ENCODE peak calls at places on chromosomes 7 and 10, in six cellular contexts. O is iPS DF 6.9; T is CD8-positive, alpha-beta T cell; S is prostate gland; Q is cardiac muscle cell; E is SK-N-SH. V is an unnamed sample. For H3K9me3 and H3K4me1, the result is how much of the 10 kb centered on the place peaks cover.

GRCh38 chr7:33392143-33392542 is 262.8 kb downstream of the BBS9 start:
- DNase-seq in T (no peak), Q (no peak), S (no peak), O (no peak), E (no peak), V (no peak)

GRCh38 chr7:5231811-5232484 is 41.9 kb downstream of the WIPI2 start:
- DNase-seq in Q (no peak), E (no peak), S (no peak), T (no peak), O (no peak), V (no peak)

GRCh38 chr10:77164616-77165311 is 472.8 kb downstream of the KCNMA1 start:
- DNase-seq in E (no peak), S (no peak), Q (no peak), T (no peak), O (no peak), V (no peak)

GRCh38 chr7:126937196-126937595 is 315.5 kb downstream of the GRM8 start:
- DNase-seq in E (no peak), O (no peak), T (no peak), Q (no peak), S (peak), V (no peak)

GRCh38 chr10:114680557-114681117 is 22.6 kb upstream of the ABLIM1 start:
- DNase-seq in E (no peak), S (no peak), Q (no peak), O (no peak), T (no peak), V (no peak)

GRCh38 chr7:5607958-5608656 is 173.4 kb downstream of the RNF216 start:
- DNase-seq in E (peak), Q (no peak), S (no peak), T (no peak), O (no peak), V (no peak)

GRCh38 chr10:69715156-69715898 is 85.3 kb downstream of the FAM241B start:
- DNase-seq in E (no peak), O (no peak), T (no peak), S (no peak), Q (peak), V (no peak)

GRCh38 chr7:55078465-55079372 is 59.9 kb downstream of the EGFR start:
- DNase-seq in S (no peak), O (no peak), T (no peak), E (no peak), Q (no peak), V (no peak)

GRCh38 chr7:33926535-33926934 is 21.2 kb downstream of the BMPER start:
- DNase-seq in T (no peak), S (no peak), Q (no peak), E (no peak), O (no peak), V (peak)

GRCh38 chr7:47582748-47583740 is 1.1 kb upstream of the TNS3 start:
- DNase-seq in T (no peak), O (no peak), E (no peak), Q (no peak), S (no peak), V (no peak)

GRCh38 chr10:124560377-124560776 is 98.8 kb downstream of the LHPP start:
- DNase-seq in Q (peak), O (no peak), E (no peak), S (peak), T (no peak), V (peak)

GRCh38 chr10:19651549-19651948 is 164.7 kb upstream of the PLXDC2 start:
- DNase-seq in S (no peak), O (no peak), E (no peak), T (no peak), Q (peak), V (no peak)

GRCh38 chr10:60155945-60156683 is 233.6 kb downstream of the ANK3 start:
- DNase-seq in Q (no peak), E (no peak), S (no peak), T (no peak), O (no peak), V (no peak)

GRCh38 chr7:133112335-133112734 is 30.4 kb upstream of the CHCHD3 start:
- DNase-seq in S (no peak), O (no peak), Q (no peak), E (no peak), T (no peak), V (no peak)

GRCh38 chr7:34208878-34209621 is 303.7 kb downstream of the BMPER start:
- DNase-seq in E (no peak), O (no peak), S (no peak), Q (peak), T (no peak), V (no peak)

GRCh38 chr7:32588657-32589056 is 93.4 kb downstream of the AVL9 start:
- DNase-seq in O (no peak), T (no peak), E (no peak), Q (peak), S (no peak), V (peak)

GRCh38 chr7:2823124-2823523 is 21.0 kb downstream of the GNA12 start:
- DNase-seq in S (no peak), E (no peak), O (no peak), T (no peak), Q (peak), V (no peak)

GRCh38 chr10:128337860-128338378 is 211.7 kb upstream of the MKI67 start:
- DNase-seq in E (no peak), T (no peak), S (peak), O (no peak), Q (no peak), V (no peak)

GRCh38 chr7:8162181-8162580 is 99.8 kb downstream of the ICA1 start:
- DNase-seq in T (no peak), E (no peak), S (no peak), Q (no peak), O (no peak), V (no peak)

GRCh38 chr10:34800624-34801023 is 14.5 kb downstream of the PARD3 start:
- DNase-seq in T (no peak), S (no peak), Q (no peak), E (no peak), O (no peak), V (no peak)

GRCh38 chr10:33460461-33461294 is 126.2 kb upstream of the NRP1 start:
- DNase-seq in T (no peak), O (no peak), E (no peak), Q (peak), S (no peak), V (peak)

GRCh38 chr7:28784166-28784870 is 173.8 kb downstream of the TRIL start:
- DNase-seq in S (no peak), E (peak), Q (peak), O (no peak), T (no peak), V (no peak)

GRCh38 chr7:22885824-22886255 is 63.2 kb upstream of the TOMM7 start:
- DNase-seq in E (no peak), Q (no peak), O (no peak), T (peak), S (no peak), V (no peak)

GRCh38 chr10:113175756-113176651 is 226.0 kb downstream of the TCF7L2 start:
- DNase-seq in Q (peak), T (no peak), O (no peak), S (no peak), E (no peak), V (no peak)

GRCh38 chr7:28144266-28144665 is 36.3 kb downstream of the JAZF1 start:
- DNase-seq in T (no peak), Q (no peak), E (peak), O (no peak), S (no peak), V (no peak)

GRCh38 chr7:33719059-33719581 is 186.2 kb upstream of the BMPER start:
- DNase-seq in T (no peak), S (no peak), E (no peak), Q (peak), O (no peak), V (peak)

GRCh38 chr10:21172774-21173432 is 275.8 kb upstream of the NEBL start:
- DNase-seq in E (peak), S (peak), Q (peak), T (no peak), O (no peak), V (peak)

GRCh38 chr7:13920053-13920697 is 69.3 kb downstream of the ETV1 start:
- DNase-seq in E (peak), Q (peak), O (no peak), S (peak), T (no peak), V (peak)

GRCh38 chr10:33260403-33261239 is 73.8 kb downstream of the NRP1 start:
- DNase-seq in E (peak), O (no peak), S (no peak), Q (no peak), T (no peak), V (no peak)

GRCh38 chr10:94183666-94184264 is 179.0 kb downstream of the NOC3L start:
- DNase-seq in O (no peak), E (no peak), T (no peak), Q (peak), S (no peak), V (no peak)

GRCh38 chr10:94046152-94046551 is 52.4 kb downstream of the PLCE1 start:
- DNase-seq in E (no peak), T (no peak), S (no peak), O (no peak), Q (no peak), V (no peak)

GRCh38 chr7:6271091-6271658 is 1.2 kb downstream of the CYTH3 start:
- DNase-seq in S (no peak), O (no peak), T (peak), E (peak), Q (peak), V (peak)

GRCh38 chr10:72263613-72264241 is 10.0 kb upstream of the DDIT4 start:
- DNase-seq in T (no peak), E (no peak), O (no peak), Q (peak), S (peak), V (no peak)

GRCh38 chr10:29895436-29895835 is 163.9 kb downstream of the JCAD start:
- DNase-seq in T (no peak), Q (peak), E (peak), O (peak), S (no peak), V (peak)

GRCh38 chr10:51029172-51029641 is 45.1 kb upstream of the PRKG1 start:
- DNase-seq in S (no peak), Q (no peak), T (no peak), O (no peak), E (no peak), V (no peak)

GRCh38 chr10:35963685-35964084 is 321.6 kb upstream of the FZD8 start:
- DNase-seq in O (no peak), T (no peak), S (no peak), E (no peak), Q (no peak), V (no peak)

GRCh38 chr7:64359543-64359942 is 45.8 kb downstream of the ZNF736 start:
- DNase-seq in S (no peak), Q (no peak), O (no peak), T (no peak), E (no peak), V (no peak)
- H3K9me3 ChIP-seq in S (under half), Q (under half), O (under half), T (under half), E (under half), V (under half)

DNA sequence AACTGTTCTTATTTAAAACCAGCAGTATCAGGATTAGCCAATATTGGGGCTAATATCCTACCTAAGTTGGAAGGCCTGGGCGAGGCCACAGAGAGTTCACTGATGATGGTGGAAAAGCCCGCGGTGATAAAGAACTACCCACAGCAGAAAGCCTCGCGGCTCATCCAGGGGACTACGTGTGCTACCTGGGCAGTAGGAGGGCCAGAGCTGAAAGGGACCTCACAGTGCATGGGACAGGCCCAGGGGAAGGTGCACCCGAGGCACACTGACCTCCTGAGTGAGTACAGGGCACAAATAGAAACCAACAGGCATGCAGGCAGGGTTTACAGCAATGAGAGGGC is 1.4 kb downstream of the WDR86 start:
- DNase-seq in E (no peak), Q (no peak), O (no peak), S (no peak), T (no peak), V (no peak)
- H3K4me1 ChIP-seq in E (under half), Q (under half), O (under half), S (under half), T (under half), V (under half)

GRCh38 chr7:64733550-64734240 is 60.5 kb upstream of the ZNF138 start:
- DNase-seq in S (no peak), E (peak), Q (no peak), O (no peak), T (no peak), V (no peak)

DNA sequence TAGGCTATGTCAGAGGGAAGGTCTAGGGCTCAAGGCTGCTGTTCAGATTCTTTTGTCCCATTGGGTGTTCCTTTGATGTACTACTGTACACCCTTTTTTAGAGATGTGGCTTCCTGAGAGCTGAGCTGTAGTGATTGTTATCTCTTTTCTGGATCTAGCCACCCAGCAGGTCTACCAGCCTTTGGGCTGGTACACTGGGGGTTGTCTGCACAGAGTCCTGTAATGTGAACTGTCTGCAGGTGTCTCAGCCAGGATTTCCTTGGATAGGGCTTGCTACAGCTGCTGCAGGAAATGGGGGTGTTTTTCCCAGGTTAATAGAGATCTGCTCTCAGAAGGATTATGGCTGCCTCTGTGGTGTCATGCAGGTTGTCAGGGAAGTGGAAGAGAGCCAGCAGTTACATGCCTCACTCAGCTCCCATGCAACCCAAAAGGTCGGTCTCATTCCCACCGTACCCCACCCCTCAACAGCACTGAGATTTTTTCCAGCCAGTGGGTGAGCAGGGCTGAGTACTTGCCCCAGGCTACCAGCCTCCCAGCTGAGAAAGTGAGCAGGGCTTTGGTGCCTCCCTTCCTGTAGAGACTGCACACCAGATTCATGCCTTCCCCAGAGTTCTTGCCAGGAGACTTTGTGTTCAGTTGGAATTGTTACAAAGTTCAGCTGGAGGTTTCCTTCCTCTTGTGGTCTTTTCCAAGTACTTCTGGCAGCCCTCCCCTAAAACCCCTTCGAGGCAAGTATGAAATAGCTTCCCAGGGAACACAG is 63.3 kb downstream of the ZNF107 start:
- DNase-seq in Q (no peak), S (no peak), O (no peak), T (no peak), E (no peak), V (no peak)
- H3K9me3 ChIP-seq in Q (under half), S (under half), O (under half), T (under half), E (under half), V (under half)

DNA sequence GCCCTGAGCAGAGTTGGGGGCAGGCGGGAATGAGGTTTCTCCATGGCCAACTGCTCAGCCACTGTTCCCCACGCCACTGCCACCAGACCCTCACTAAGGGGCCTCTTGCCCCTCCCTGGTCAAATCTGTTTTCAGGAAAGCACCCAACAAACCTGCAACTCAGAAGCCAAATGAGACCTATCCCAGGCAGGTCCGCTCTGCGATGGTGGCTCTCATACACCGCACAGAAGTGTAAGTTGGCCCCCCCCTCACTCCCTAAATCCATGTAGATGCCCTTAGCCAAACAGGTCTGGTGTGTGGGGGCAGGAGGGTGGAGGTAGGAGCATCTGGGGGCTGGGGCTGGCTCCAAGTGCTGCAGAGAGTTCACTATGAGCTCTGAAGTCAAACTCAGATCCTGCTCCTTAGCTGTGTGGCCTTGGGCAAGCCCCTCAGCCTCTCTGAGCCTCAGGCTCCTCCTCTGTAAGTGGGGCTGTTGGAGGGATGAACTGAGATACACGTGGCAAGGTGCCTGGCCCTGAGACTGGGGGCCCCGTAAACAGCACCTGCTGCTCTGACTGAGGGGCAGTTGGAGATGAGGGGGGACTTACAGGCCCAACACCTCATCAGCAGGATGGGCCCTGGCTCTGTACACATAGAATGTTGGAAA is 1.1 kb downstream of the MMRN2 start:
- DNase-seq in Q (no peak), E (no peak), T (no peak), S (no peak), O (no peak), V (no peak)
- H3K4me1 ChIP-seq in Q (under half), E (under half), T (under half), S (under half), O (under half), V (half or more)

GRCh38 chr7:46463170-46463569 is 542.1 kb upstream of the IGFBP3 start:
- DNase-seq in S (no peak), T (no peak), Q (no peak), O (no peak), E (no peak), V (no peak)
- H3K9me3 ChIP-seq in S (under half), T (under half), Q (under half), O (under half), E (under half), V (under half)

DNA sequence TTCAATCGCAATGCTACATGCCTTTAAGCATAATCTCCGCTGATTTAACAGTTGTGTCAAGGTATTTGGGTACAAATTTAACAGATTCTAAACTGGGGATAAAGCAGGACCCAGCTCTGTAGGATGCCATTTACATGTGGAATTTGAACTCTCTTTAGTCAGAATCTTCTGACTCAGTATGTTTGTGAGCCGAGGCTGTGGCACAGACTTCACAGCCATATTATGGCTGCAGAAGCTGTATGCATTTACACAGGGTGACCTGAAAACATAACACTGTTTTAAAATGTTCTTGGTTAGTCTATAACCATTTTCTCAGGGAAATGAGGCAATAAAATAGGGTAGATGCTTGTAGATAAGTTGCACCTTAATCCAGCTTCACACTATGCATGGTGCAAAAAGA is 8.7 kb downstream of the PDLIM1 start:
- DNase-seq in O (no peak), Q (no peak), E (no peak), S (no peak), T (no peak), V (no peak)
- H3K4me1 ChIP-seq in O (under half), Q (under half), E (under half), S (under half), T (under half), V (under half)

GRCh38 chr7:157502701-157503111 is 165.9 kb downstream of the DNAJB6 start:
- DNase-seq in O (no peak), S (no peak), E (no peak), T (peak), Q (peak), V (no peak)
- H3K9me3 ChIP-seq in O (under half), S (under half), E (under half), T (under half), Q (under half), V (under half)